ENCODE peak calls at places on chromosome 11, in five cellular contexts. V, O, T, C and I are unnamed samples.

GRCh38 chr11:35274909-35275807 is 136.2 kb downstream of the CD44 start:
- DNase-seq in O (peak), C (peak), T (no peak), V (no peak), I (peak)

GRCh38 chr11:78203184-78203583 is 14.5 kb downstream of the USP35 start:
- DNase-seq in V (peak), O (no peak), T (peak), C (no peak), I (no peak)

GRCh38 chr11:9972917-9973504 is 309.1 kb downstream of the SWAP70 start:
- DNase-seq in T (no peak), O (peak), C (peak), V (peak), I (no peak)

GRCh38 chr11:95229199-95230053 is 1.6 kb downstream of the SESN3 start:
- DNase-seq in O (no peak), C (no peak), T (no peak), V (peak), I (no peak)

GRCh38 chr11:1401656-1402221 is 12.0 kb downstream of the BRSK2 start:
- DNase-seq in C (peak), O (peak), T (peak), V (peak), I (peak)

GRCh38 chr11:113831314-113831713 is 44.1 kb downstream of the USP28 start:
- DNase-seq in C (no peak), O (no peak), V (no peak), T (no peak), I (no peak)

GRCh38 chr11:121643530-121644512 is 191.1 kb upstream of the SORL1-AS1 start:
- DNase-seq in O (no peak), C (no peak), V (no peak), T (no peak), I (no peak)

GRCh38 chr11:17692006-17692405 is 27.4 kb upstream of the MYOD1 start:
- DNase-seq in O (no peak), C (no peak), V (no peak), T (no peak), I (no peak)

GRCh38 chr11:132158091-132158490 is 787.7 kb downstream of the NTM start:
- DNase-seq in C (peak), O (peak), T (no peak), V (no peak), I (no peak)

GRCh38 chr11:44785856-44786606 is 59.3 kb downstream of the TSPAN18 start:
- DNase-seq in V (no peak), C (no peak), T (no peak), O (peak), I (no peak)

GRCh38 chr11:10309163-10310093 is 4.6 kb downstream of the ADM start:
- DNase-seq in T (no peak), V (no peak), O (no peak), C (peak), I (peak)

GRCh38 chr11:70270877-70271634 is 566 bp downstream of the PPFIA1 start:
- DNase-seq in V (no peak), C (peak), O (peak), T (peak), I (peak)

GRCh38 chr11:119615003-119615878 is 113.8 kb downstream of the NECTIN1 start:
- DNase-seq in O (no peak), T (no peak), C (peak), V (no peak), I (no peak)

GRCh38 chr11:36391062-36391461 is 95.0 kb downstream of the PRR5L start:
- DNase-seq in O (no peak), C (no peak), V (no peak), T (no peak), I (no peak)

GRCh38 chr11:82738116-82738515 is 4.5 kb upstream of the FAM181B start:
- DNase-seq in T (no peak), C (no peak), O (peak), V (no peak), I (no peak)

GRCh38 chr11:129691154-129691553 is 124.5 kb upstream of the TMEM45B start:
- DNase-seq in C (no peak), O (no peak), V (no peak), T (no peak), I (peak)

GRCh38 chr11:73971175-73971719 is 11.4 kb downstream of the UCP2 start:
- DNase-seq in C (no peak), V (no peak), T (no peak), O (no peak), I (no peak)